ENCODE peak calls at places on chromosomes 16 and 17, in five cellular contexts. L is fibroblast of the aortic adventitia, A is nucleus accumbens, T is HepG2, B is iPS-NIHi11. R is an unnamed sample.

GRCh38 chr16:324201-324450 is 28.4 kb downstream of the AXIN1 start:
- DNase-seq in T (no peak), L (no peak), A (no peak), B (no peak), R (no peak)

GRCh38 chr16:31002252-31002700 is 8.2 kb downstream of the STX1B start:
- DNase-seq in A (peak), T (no peak), B (no peak), L (no peak), R (no peak)

GRCh38 chr17:39754161-39754957 is 16.6 kb downstream of the GRB7 start:
- DNase-seq in B (peak), L (peak), A (peak), T (peak), R (peak)

GRCh38 chr17:27526603-27527002 is 70.4 kb downstream of the KSR1 start:
- DNase-seq in T (no peak), B (peak), L (peak), A (no peak), R (peak)

GRCh38 chr16:88347656-88348376 is 34.9 kb upstream of the ZNF469 start:
- DNase-seq in B (no peak), A (no peak), T (no peak), L (no peak), R (peak)

GRCh38 chr16:3289998-3290673 is 6.8 kb downstream of the ZNF263 start:
- DNase-seq in L (no peak), A (no peak), T (no peak), B (no peak), R (no peak)

GRCh38 chr17:72351884-72352346 is 231.1 kb downstream of the SOX9 start:
- DNase-seq in L (no peak), B (no peak), T (no peak), A (no peak), R (no peak)

GRCh38 chr17:49016775-49017463 is 19.7 kb downstream of the IGF2BP1 start:
- DNase-seq in B (peak), L (peak), T (no peak), A (no peak), R (no peak)

GRCh38 chr17:57881783-57882291 is 32.0 kb upstream of the MRPS23 start:
- DNase-seq in A (no peak), L (no peak), B (no peak), T (no peak), R (no peak)

GRCh38 chr16:24493859-24494258 is 45.5 kb upstream of the RBBP6 start:
- DNase-seq in L (no peak), A (peak), T (no peak), B (no peak), R (no peak)

GRCh38 chr16:67962135-67962534 is 6.3 kb downstream of the SLC12A4 start:
- DNase-seq in A (no peak), B (no peak), L (no peak), T (no peak), R (no peak)

GRCh38 chr16:56355786-56356275 is 69.5 kb downstream of the AMFR start:
- DNase-seq in B (no peak), T (no peak), A (no peak), L (no peak), R (peak)

GRCh38 chr17:27760069-27760885 is 40.1 kb downstream of the NOS2 start:
- DNase-seq in B (peak), A (peak), T (peak), L (peak), R (peak)

GRCh38 chr16:1979271-1980025 is 1.8 kb downstream of the NOXO1 start:
- DNase-seq in T (no peak), L (no peak), B (peak), A (peak), R (no peak)

GRCh38 chr17:49592263-49592662 is 16.6 kb downstream of the NXPH3 start:
- DNase-seq in B (no peak), L (no peak), A (no peak), T (no peak), R (no peak)

GRCh38 chr17:78884148-78884870 is 18.7 kb downstream of the CEP295NL start:
- DNase-seq in B (peak), A (peak), L (no peak), T (no peak), R (no peak)

GRCh38 chr17:38317081-38317480 is 20.1 kb downstream of the MRPL45 start:
- DNase-seq in B (no peak), T (no peak), L (no peak), A (no peak), R (no peak)

GRCh38 chr16:76456016-76456415 is 178.8 kb downstream of the CNTNAP4 start:
- DNase-seq in B (no peak), T (no peak), L (no peak), A (no peak), R (no peak)

GRCh38 chr17:44269118-44269794 is 1.3 kb upstream of the SLC4A1 start:
- DNase-seq in A (no peak), T (no peak), B (no peak), L (no peak), R (no peak)

GRCh38 chr16:83143788-83144187 is 517.0 kb downstream of the CDH13 start:
- DNase-seq in B (no peak), T (peak), L (peak), A (no peak), R (no peak)

GRCh38 chr17:42670199-42670924 is 6.4 kb downstream of the PLEKHH3 start:
- DNase-seq in A (no peak), B (peak), L (no peak), T (no peak), R (peak)

R was measured in spleen.